ENCODE peak calls at places on chromosomes 4 and X, in seven cellular contexts. D is activated naive CD4-positive, alpha-beta T cell treated with anti-CD3 and anti-CD28 coated beads for 36 hours; W is activated CD4-positive, alpha-beta T cell treated with anti-CD3 and anti-CD28 coated beads for 4 hours; A is NCI-H2029 treated with DMSO at 0.1 percent for 48 hours; C is stimulated activated CD4-positive, alpha-beta T cell treated with anti-CD3 and anti-CD28 coated beads, Interleukin-15, amount 100 ng/mL, for 1 hour; F is posterior cingulate gyrus; R is neural crest cell. P is an unnamed sample.

GRCh38 chr4:28369504-28369903 is 1508.9 kb downstream of the STIM2 start:
- DNase-seq in D (no peak), W (no peak), A (no peak), C (no peak), F (no peak), R (no peak), P (peak; percentile 5)

GRCh38 chr4:5916229-5916628 is 23.3 kb upstream of the CRMP1 start:
- DNase-seq in D (no peak), W (no peak), A (no peak), C (no peak), F (no peak), R (no peak), P (no peak)

GRCh38 chrX:38627683-38628082 is 66.3 kb downstream of the TSPAN7 start:
- DNase-seq in D (peak; percentile 22), W (no peak), A (no peak), C (no peak), F (no peak), R (no peak), P (peak; percentile 5)

GRCh38 chr4:98148856-98149255 is 5.6 kb upstream of the STPG2 start:
- DNase-seq in D (no peak), W (no peak), A (no peak), C (no peak), F (no peak), R (no peak), P (no peak)

GRCh38 chr4:128863314-128864075 is 54.0 kb downstream of the JADE1 start:
- DNase-seq in D (peak; percentile 75), W (peak; percentile 65), A (peak; percentile 44), C (peak; percentile 32), F (peak; percentile 57), R (peak; percentile 91), P (peak; percentile 65)

GRCh38 chr4:52836653-52837052 is 25.5 kb upstream of the RASL11B start:
- DNase-seq in D (no peak), W (no peak), A (no peak), C (no peak), F (no peak), R (no peak), P (peak; percentile 17)

GRCh38 chrX:10022580-10023245 is 55.6 kb downstream of the CLDN34 start:
- DNase-seq in D (no peak), W (no peak), A (no peak), C (no peak), F (no peak), R (no peak), P (no peak)

GRCh38 chr4:67051000-67051789 is 494.1 kb downstream of the CENPC start:
- DNase-seq in D (no peak), W (no peak), A (no peak), C (no peak), F (no peak), R (no peak), P (no peak)

GRCh38 chr4:103201724-103202123 is 3.6 kb upstream of the CENPE start:
- DNase-seq in D (no peak), W (no peak), A (no peak), C (no peak), F (no peak), R (no peak), P (no peak)

GRCh38 chr4:76197001-76197743 is 16.5 kb downstream of the SCARB2 start:
- DNase-seq in D (no peak), W (no peak), A (no peak), C (no peak), F (no peak), R (no peak), P (peak; percentile 22)

GRCh38 chr4:183241771-183242170 is 78.3 kb downstream of the CLDN22 start:
- DNase-seq in D (no peak), W (no peak), A (no peak), C (no peak), F (no peak), R (no peak), P (no peak)

GRCh38 chr4:108172780-108173598 is 4.3 kb upstream of the LEF1 start:
- DNase-seq in D (peak; percentile 79), W (peak; percentile 75), A (no peak), C (peak; percentile 46), F (no peak), R (peak; percentile 73), P (peak; percentile 77)

GRCh38 chr4:10917475-10918103 is 233.0 kb upstream of the CLNK start:
- DNase-seq in D (no peak), W (no peak), A (peak; percentile 98), C (no peak), F (no peak), R (no peak), P (no peak)

GRCh38 chr4:53208749-53209148 is 157.1 kb downstream of the SCFD2 start:
- DNase-seq in D (no peak), W (no peak), A (no peak), C (no peak), F (no peak), R (no peak), P (no peak)

GRCh38 chr4:185916683-185917082 is 104.7 kb upstream of the SORBS2 start:
- DNase-seq in D (no peak), W (no peak), A (no peak), C (no peak), F (no peak), R (no peak), P (no peak)

GRCh38 chr4:92091335-92091734 is 212.4 kb upstream of the GRID2 start:
- DNase-seq in D (no peak), W (no peak), A (peak; percentile 46), C (no peak), F (no peak), R (no peak), P (peak; percentile 43)

GRCh38 chr4:85726555-85726954 is 251.6 kb downstream of the ARHGAP24 start:
- DNase-seq in D (no peak), W (no peak), A (no peak), C (no peak), F (no peak), R (no peak), P (no peak)

GRCh38 chrX:120015145-120016067 is 62.1 kb downstream of the RHOXF2B start:
- DNase-seq in D (no peak), W (no peak), A (no peak), C (no peak), F (no peak), R (no peak), P (no peak)

GRCh38 chr4:85707591-85707990 is 232.6 kb downstream of the ARHGAP24 start:
- DNase-seq in D (no peak), W (no peak), A (no peak), C (no peak), F (no peak), R (no peak), P (no peak)

GRCh38 chr4:3829954-3830773 is 64.0 kb downstream of the ADRA2C start:
- DNase-seq in D (no peak), W (no peak), A (no peak), C (no peak), F (no peak), R (no peak), P (no peak)

GRCh38 chr4:23631255-23631950 is 258.4 kb downstream of the PPARGC1A start:
- DNase-seq in D (no peak), W (no peak), A (peak; percentile 78), C (no peak), F (no peak), R (no peak), P (no peak)

GRCh38 chr4:8198206-8198905 is 734 bp upstream of the SH3TC1 start:
- DNase-seq in D (no peak), W (no peak), A (no peak), C (no peak), F (no peak), R (no peak), P (no peak)

GRCh38 chrX:136168929-136169735 is 21.8 kb downstream of the FHL1 start:
- DNase-seq in D (no peak), W (no peak), A (no peak), C (no peak), F (no peak), R (peak; percentile 8), P (peak; percentile 100)

GRCh38 chr4:75004755-75005668 is 72.1 kb downstream of the PARM1 start:
- DNase-seq in D (no peak), W (no peak), A (peak; percentile 30), C (no peak), F (no peak), R (no peak), P (peak; percentile 6)

GRCh38 chr4:121227254-121227867 is 63.2 kb upstream of the TNIP3 start:
- DNase-seq in D (no peak), W (no peak), A (no peak), C (no peak), F (no peak), R (no peak), P (no peak)

GRCh38 chrX:128975716-128976115 is 547.6 kb downstream of the SMARCA1 start:
- DNase-seq in D (peak; percentile 32), W (no peak), A (peak; percentile 12), C (no peak), F (peak; percentile 41), R (peak; percentile 74), P (no peak)

GRCh38 chr4:148435654-148436406 is 6.4 kb downstream of the NR3C2 start:
- DNase-seq in D (no peak), W (no peak), A (no peak), C (no peak), F (no peak), R (no peak), P (no peak)

GRCh38 chrX:345020-345925 is 26.7 kb upstream of the GTPBP6 start:
- DNase-seq in D (no peak), W (no peak), A (no peak), C (no peak), F (peak; percentile 16), R (no peak), P (no peak)

GRCh38 chrX:22950278-22951266 is 49.2 kb upstream of the DDX53 start:
- DNase-seq in D (no peak), W (no peak), A (no peak), C (no peak), F (no peak), R (no peak), P (peak; percentile 89)

GRCh38 chrX:153494541-153495361 is at the start of gene BGN:
- DNase-seq in D (peak; percentile 17), W (no peak), A (no peak), C (no peak), F (no peak), R (peak; percentile 32), P (peak; percentile 74)

GRCh38 chr4:177455591-177455990 is 13.4 kb upstream of the AGA start:
- DNase-seq in D (no peak), W (no peak), A (peak; percentile 45), C (no peak), F (no peak), R (no peak), P (no peak)

GRCh38 chr4:148273501-148273986 is 168.7 kb downstream of the NR3C2 start:
- DNase-seq in D (no peak), W (no peak), A (no peak), C (no peak), F (no peak), R (no peak), P (no peak)

GRCh38 chrX:747176-747575 is 116.6 kb downstream of the SHOX start:
- DNase-seq in D (no peak), W (no peak), A (no peak), C (no peak), F (no peak), R (no peak), P (no peak)

GRCh38 chrX:17547658-17548057 is 172.7 kb downstream of the NHS start:
- DNase-seq in D (no peak), W (no peak), A (no peak), C (no peak), F (no peak), R (no peak), P (peak; percentile 94)

GRCh38 chr4:163920426-163920825 is 425.9 kb downstream of the TMA16 start:
- DNase-seq in D (no peak), W (no peak), A (no peak), C (no peak), F (no peak), R (no peak), P (no peak)

GRCh38 chrX:39726810-39727209 is 370.9 kb downstream of the BCOR start:
- DNase-seq in D (no peak), W (no peak), A (peak; percentile 16), C (no peak), F (no peak), R (no peak), P (peak; percentile 78)

P was measured in M059J.